ENCODE peak calls at places on chromosomes 1 and 21, in ten cellular contexts. L, S, E, D, X, U, C, F, Z and R are unnamed samples. For H3K4me1, the result is how much of the 10 kb centered on the place peaks cover.

GRCh38 chr1:10378071-10378841 is 20.6 kb upstream of the PGD start:
- DNase-seq in L (peak), S (peak), E (peak), D (no peak), X (no peak), U (no peak), C (no peak), F (no peak), Z (no peak), R (peak)

GRCh38 chr21:28899744-28900143 is 92.9 kb downstream of the LTN1 start:
- DNase-seq in L (no peak), S (no peak), E (no peak), D (no peak), X (no peak), U (no peak), C (no peak), F (no peak), Z (no peak), R (no peak)

GRCh38 chr1:7117599-7118281 is 332.5 kb downstream of the CAMTA1 start:
- DNase-seq in L (no peak), S (peak), E (no peak), D (no peak), X (peak), U (no peak), C (no peak), F (no peak), Z (no peak), R (no peak)

GRCh38 chr1:5481889-5482288 is 510.3 kb downstream of the NPHP4 start:
- DNase-seq in L (no peak), S (peak), E (no peak), D (peak), X (no peak), U (no peak), C (peak), F (no peak), Z (no peak), R (no peak)

GRCh38 chr1:119204169-119204568 is 63.7 kb upstream of the WARS2 start:
- DNase-seq in L (no peak), S (no peak), E (no peak), D (no peak), X (no peak), U (no peak), C (no peak), F (no peak), Z (no peak), R (no peak)

GRCh38 chr1:33383974-33384767 is 46.7 kb downstream of the PHC2 start:
- DNase-seq in L (no peak), S (no peak), E (no peak), D (no peak), X (no peak), U (no peak), C (no peak), F (no peak), Z (no peak), R (no peak)

GRCh38 chr1:108627256-108627655 is 33.6 kb downstream of the HENMT1 start:
- DNase-seq in L (no peak), S (no peak), E (no peak), D (no peak), X (no peak), U (no peak), C (no peak), F (no peak), Z (no peak), R (no peak)

GRCh38 chr1:40593449-40594186 is 62.2 kb downstream of the ZNF684 start:
- DNase-seq in L (no peak), S (no peak), E (no peak), D (no peak), X (no peak), U (no peak), C (no peak), F (no peak), Z (no peak), R (no peak)

GRCh38 chr21:46111857-46112730 is 14.2 kb downstream of the COL6A2 start:
- DNase-seq in L (peak), S (no peak), E (peak), D (no peak), X (no peak), U (no peak), C (peak), F (peak), Z (peak), R (peak)

GRCh38 chr1:9823943-9824701 is at the start of gene CLSTN1:
- DNase-seq in L (peak), S (peak), E (peak), D (peak), X (peak), U (no peak), C (peak), F (peak), Z (peak), R (peak)

GRCh38 chr21:29230541-29231275 is 68.0 kb upstream of the BACH1 start:
- DNase-seq in L (no peak), S (no peak), E (no peak), D (no peak), X (no peak), U (no peak), C (no peak), F (no peak), Z (no peak), R (no peak)

GRCh38 chr1:10979483-10979920 is 33.0 kb upstream of the TARDBP start:
- DNase-seq in L (peak), S (no peak), E (no peak), D (no peak), X (peak), U (no peak), C (no peak), F (no peak), Z (peak), R (peak)

GRCh38 chr1:94254073-94254810 is 16.9 kb upstream of the ARHGAP29 start:
- DNase-seq in L (no peak), S (no peak), E (no peak), D (no peak), X (no peak), U (no peak), C (no peak), F (no peak), Z (no peak), R (no peak)

GRCh38 chr1:93437976-93438605 is 9.8 kb upstream of the FNBP1L start:
- DNase-seq in L (no peak), S (peak), E (no peak), D (peak), X (no peak), U (no peak), C (no peak), F (no peak), Z (no peak), R (no peak)

GRCh38 chr1:53175302-53175913 is 21.2 kb upstream of the CPT2 start:
- DNase-seq in L (peak), S (no peak), E (no peak), D (no peak), X (no peak), U (no peak), C (no peak), F (no peak), Z (no peak), R (no peak)

GRCh38 chr1:235127774-235128452 is 724 bp downstream of the TOMM20 start:
- DNase-seq in L (no peak), S (no peak), E (no peak), D (peak), X (no peak), U (no peak), C (no peak), F (no peak), Z (no peak), R (no peak)

GRCh38 chr1:8389962-8390535 is 72.1 kb downstream of the SLC45A1 start:
- DNase-seq in L (no peak), S (no peak), E (no peak), D (no peak), X (no peak), U (no peak), C (no peak), F (no peak), Z (no peak), R (no peak)

GRCh38 chr1:3736131-3736561 is 16.1 kb upstream of the CCDC27 start:
- DNase-seq in L (no peak), S (no peak), E (no peak), D (no peak), X (no peak), U (no peak), C (no peak), F (no peak), Z (no peak), R (no peak)

GRCh38 chr1:228141082-228141870 is 1.2 kb downstream of the GUK1 start:
- DNase-seq in L (peak), S (no peak), E (peak), D (peak), X (peak), U (no peak), C (no peak), F (peak), Z (no peak), R (peak)

GRCh38 chr1:74395492-74395891 is 116.9 kb downstream of the LRRC53 start:
- DNase-seq in L (no peak), S (no peak), E (peak), D (no peak), X (no peak), U (no peak), C (no peak), F (no peak), Z (no peak), R (no peak)

GRCh38 chr1:41073971-41074370 is 52.4 kb upstream of the SLFNL1 start:
- DNase-seq in L (no peak), S (no peak), E (no peak), D (no peak), X (no peak), U (no peak), C (no peak), F (no peak), Z (no peak), R (no peak)

GRCh38 chr1:151837841-151838490 is 1.7 kb downstream of the C2CD4D start:
- DNase-seq in L (no peak), S (no peak), E (peak), D (no peak), X (no peak), U (no peak), C (no peak), F (no peak), Z (no peak), R (no peak)

GRCh38 chr21:46189213-46189958 is 5.1 kb upstream of the SPATC1L start:
- DNase-seq in L (no peak), S (no peak), E (no peak), D (no peak), X (no peak), U (no peak), C (no peak), F (no peak), Z (no peak), R (peak)

GRCh38 chr1:15848143-15848928 is 829 bp downstream of the SPEN start:
- DNase-seq in L (peak), S (no peak), E (no peak), D (peak), X (peak), U (no peak), C (peak), F (peak), Z (no peak), R (peak)

GRCh38 chr1:93448292-93448982 is 519 bp downstream of the FNBP1L start:
- DNase-seq in L (peak), S (peak), E (peak), D (no peak), X (no peak), U (no peak), C (no peak), F (peak), Z (no peak), R (peak)

GRCh38 chr1:27606708-27607238 is 2.8 kb upstream of the AHDC1 start:
- DNase-seq in L (no peak), S (no peak), E (no peak), D (no peak), X (no peak), U (no peak), C (no peak), F (no peak), Z (no peak), R (no peak)

GRCh38 chr1:27603962-27604578 is at the start of gene AHDC1:
- DNase-seq in L (peak), S (peak), E (peak), D (peak), X (peak), U (no peak), C (peak), F (peak), Z (peak), R (peak)

GRCh38 chr1:27604579-27605299 is 795 bp upstream of the AHDC1 start:
- DNase-seq in L (no peak), S (no peak), E (no peak), D (no peak), X (no peak), U (no peak), C (no peak), F (no peak), Z (no peak), R (no peak)

GRCh38 chr1:27605796-27606707 is 2.1 kb upstream of the AHDC1 start:
- DNase-seq in L (peak), S (peak), E (peak), D (peak), X (no peak), U (no peak), C (peak), F (peak), Z (no peak), R (no peak)

GRCh38 chr1:27605300-27605766 is 1.4 kb upstream of the AHDC1 start:
- DNase-seq in L (no peak), S (no peak), E (peak), D (no peak), X (no peak), U (no peak), C (no peak), F (no peak), Z (no peak), R (no peak)
- H3K4me1 ChIP-seq in L (under half), S (under half), E (under half), D (half or more), X (under half), U (under half), C (half or more), F (under half), Z (under half), R (under half)

GRCh38 chr1:212669600-212669999 is 30.0 kb downstream of the BATF3 start:
- DNase-seq in L (no peak), S (no peak), E (no peak), D (no peak), X (no peak), U (no peak), C (peak), F (no peak), Z (no peak), R (no peak)
- H3K4me1 ChIP-seq in L (under half), S (half or more), E (under half), D (under half), X (under half), U (under half), C (under half), F (under half), Z (under half), R (under half)

DNA sequence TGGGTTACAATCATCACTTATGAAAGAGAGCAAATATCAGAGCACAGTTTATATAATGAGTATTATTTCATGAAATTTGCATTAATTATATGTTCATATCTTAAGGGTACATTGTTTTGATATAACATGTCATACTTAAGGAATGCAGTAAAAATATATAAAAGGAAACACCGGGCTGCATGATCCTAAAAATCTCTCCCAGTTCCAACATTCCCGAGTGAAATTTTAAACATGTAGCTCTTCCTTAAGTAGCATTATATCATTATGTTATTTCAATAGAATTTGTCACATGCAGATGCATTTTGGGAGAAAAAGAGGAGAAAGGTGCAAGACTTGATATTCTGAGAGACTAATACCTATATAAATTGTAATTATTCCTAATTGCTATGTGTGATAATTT is 86.7 kb downstream of the ADGRL2 start:
- DNase-seq in L (no peak), S (no peak), E (no peak), D (no peak), X (no peak), U (no peak), C (no peak), F (no peak), Z (no peak), R (no peak)
- H3K4me1 ChIP-seq in L (under half), S (under half), E (under half), D (under half), X (under half), U (under half), C (under half), F (under half), Z (under half), R (under half)

DNA sequence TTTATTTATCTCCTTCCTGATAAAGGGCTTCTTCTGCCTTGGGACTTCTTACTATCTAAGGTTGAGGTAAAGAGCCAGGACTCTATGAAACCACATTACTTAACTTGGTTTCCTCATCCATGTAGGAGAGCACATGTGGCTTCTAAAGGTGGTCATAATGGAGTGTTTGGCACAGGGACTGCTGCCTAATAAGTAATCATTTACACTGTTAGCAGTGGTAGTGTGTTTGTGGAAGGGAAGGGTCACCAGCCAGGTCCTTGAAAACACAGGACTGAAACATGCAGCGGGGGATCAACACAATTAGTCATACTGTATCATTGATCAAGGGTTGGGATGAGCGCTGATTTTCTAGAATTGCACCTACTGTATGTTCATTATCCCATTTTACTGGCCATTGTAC is 59.6 kb downstream of the UCK2 start:
- DNase-seq in L (no peak), S (no peak), E (no peak), D (no peak), X (no peak), U (no peak), C (no peak), F (no peak), Z (no peak), R (no peak)
- H3K4me1 ChIP-seq in L (half or more), S (under half), E (under half), D (under half), X (under half), U (under half), C (under half), F (under half), Z (under half), R (under half)

GRCh38 chr1:32339363-32339978 is 3.4 kb upstream of the MARCKSL1 start:
- DNase-seq in L (no peak), S (no peak), E (no peak), D (no peak), X (no peak), U (no peak), C (no peak), F (no peak), Z (no peak), R (no peak)

GRCh38 chr1:32335951-32336867 is at the start of gene MARCKSL1:
- DNase-seq in L (peak), S (peak), E (peak), D (peak), X (peak), U (no peak), C (peak), F (peak), Z (peak), R (peak)

GRCh38 chr1:32337855-32338636 is 2.0 kb upstream of the MARCKSL1 start:
- DNase-seq in L (peak), S (no peak), E (no peak), D (no peak), X (no peak), U (no peak), C (no peak), F (peak), Z (no peak), R (no peak)

GRCh38 chr1:32336963-32337675 is 1.1 kb upstream of the MARCKSL1 start:
- DNase-seq in L (no peak), S (no peak), E (no peak), D (peak), X (no peak), U (no peak), C (no peak), F (peak), Z (no peak), R (no peak)

GRCh38 chr1:32338637-32339145 is 2.7 kb upstream of the MARCKSL1 start:
- DNase-seq in L (no peak), S (no peak), E (no peak), D (no peak), X (no peak), U (no peak), C (no peak), F (no peak), Z (no peak), R (no peak)
- H3K4me1 ChIP-seq in L (under half), S (under half), E (under half), D (under half), X (under half), U (under half), C (under half), F (under half), Z (under half), R (under half)

DNA sequence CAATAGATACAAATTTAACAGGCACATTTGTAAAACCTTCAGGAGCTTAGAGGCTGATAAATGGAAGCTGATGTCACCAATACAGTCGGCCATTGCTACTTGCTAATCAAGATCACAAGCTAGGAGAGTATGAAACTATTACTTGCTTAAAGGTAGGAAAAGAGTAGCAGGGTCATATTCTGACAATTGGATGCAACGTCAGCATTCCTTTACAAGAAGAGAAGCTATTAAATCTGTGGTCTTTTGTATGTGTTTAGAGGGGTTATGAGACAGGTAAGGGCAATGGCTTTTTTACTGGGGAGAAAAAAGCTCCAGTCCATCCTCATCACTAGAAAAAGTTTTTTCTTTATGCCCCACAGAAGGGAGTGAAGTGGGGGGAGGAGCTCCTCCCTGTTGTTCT is 11.7 kb upstream of the CD48 start:
- DNase-seq in L (no peak), S (no peak), E (no peak), D (no peak), X (no peak), U (no peak), C (no peak), F (no peak), Z (no peak), R (no peak)
- H3K4me1 ChIP-seq in L (under half), S (under half), E (under half), D (under half), X (under half), U (under half), C (under half), F (under half), Z (under half), R (under half)

DNA sequence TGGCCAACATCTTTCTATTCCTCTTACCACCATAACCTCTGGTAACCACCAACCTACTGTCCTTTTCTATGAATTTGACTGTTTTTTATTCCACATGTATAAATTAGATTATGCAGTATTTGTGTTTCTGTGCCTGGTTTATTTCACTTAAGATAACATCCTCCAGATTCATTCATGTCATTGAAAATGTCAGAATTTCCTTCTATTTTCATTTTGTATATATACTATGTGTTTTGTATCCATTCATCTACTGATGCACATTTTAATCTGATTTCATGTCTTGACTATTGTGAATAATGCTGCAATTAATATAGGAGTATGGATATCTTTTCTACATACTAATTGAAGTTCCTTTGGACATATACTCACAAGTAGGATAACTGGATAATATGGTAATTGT is 403.2 kb downstream of the NCAM2 start:
- DNase-seq in L (no peak), S (no peak), E (no peak), D (no peak), X (no peak), U (no peak), C (no peak), F (no peak), Z (no peak), R (no peak)
- H3K4me1 ChIP-seq in L (under half), S (under half), E (under half), D (under half), X (under half), U (under half), C (under half), F (under half), Z (under half), R (under half)

DNA sequence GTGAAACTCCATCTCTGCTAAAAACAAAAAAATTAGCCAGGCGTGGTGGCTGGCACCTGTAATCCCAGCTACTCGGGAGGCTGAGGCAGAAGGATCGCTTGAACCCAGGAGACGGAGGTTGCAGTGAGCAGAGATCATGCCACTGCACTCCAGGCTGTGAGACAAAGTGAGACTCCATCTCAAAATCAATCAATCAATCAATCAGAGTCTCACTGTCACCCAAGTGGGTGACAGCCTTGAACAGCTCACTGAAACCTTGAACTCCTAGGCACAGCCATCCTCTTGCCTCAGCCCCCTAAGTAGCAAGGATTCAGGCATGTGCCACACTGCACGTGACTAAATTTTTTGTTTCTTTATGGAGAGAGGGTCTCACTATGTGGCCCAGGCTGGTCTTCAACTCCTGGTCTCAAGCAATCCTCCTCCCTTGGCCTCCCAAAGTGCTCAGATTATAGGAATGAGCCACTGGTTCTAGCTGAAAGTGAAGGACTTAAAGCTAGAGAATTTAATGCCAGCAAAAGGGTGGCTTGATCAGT is 44.4 kb downstream of the GNB1 start:
- DNase-seq in L (no peak), S (no peak), E (no peak), D (no peak), X (no peak), U (no peak), C (no peak), F (no peak), Z (no peak), R (no peak)
- H3K4me1 ChIP-seq in L (under half), S (under half), E (under half), D (half or more), X (under half), U (under half), C (under half), F (under half), Z (under half), R (under half)